ENCODE peak calls at places on chromosomes 5 and 9, in nine cellular contexts. I is NCI-H2107; R is kidney; C is NCI-H1417; O is AG04449; B is HTR-8/SVneo; J is skeletal muscle cell; Z is adipocyte; V is activated naive CD8-positive, alpha-beta T cell treated with anti-CD3 and anti-CD28 coated beads, Interleukin-2, amount 50 U/mL, for 24 hours. H is an unnamed sample.

GRCh38 chr5:121969660-121970295 is 8.0 kb downstream of the SRFBP1 start:
- DNase-seq in I (no peak), R (no peak), C (no peak), O (no peak), B (no peak), J (peak; percentile 18), Z (peak; percentile 23), V (no peak), H (no peak)

GRCh38 chr9:79817469-79818004 is 245.8 kb downstream of the TLE4 start:
- DNase-seq in I (no peak), R (no peak), C (no peak), O (no peak), B (no peak), J (no peak), Z (no peak), V (peak; percentile 6), H (no peak)

GRCh38 chr9:91924090-91924489 is 25.9 kb downstream of the ROR2 start:
- DNase-seq in I (no peak), R (no peak), C (no peak), O (no peak), B (no peak), J (no peak), Z (no peak), V (no peak), H (no peak)

GRCh38 chr9:90010793-90011192 is 406.0 kb downstream of the GADD45G start:
- DNase-seq in I (no peak), R (no peak), C (no peak), O (no peak), B (no peak), J (no peak), Z (no peak), V (no peak), H (no peak)

GRCh38 chr5:108259306-108259705 is 122.6 kb downstream of the FBXL17 start:
- DNase-seq in I (no peak), R (no peak), C (no peak), O (peak; percentile 24), B (no peak), J (peak; percentile 28), Z (peak; percentile 53), V (no peak), H (no peak)

GRCh38 chr9:69621735-69622460 is 50.3 kb downstream of the APBA1 start:
- DNase-seq in I (no peak), R (no peak), C (no peak), O (no peak), B (no peak), J (no peak), Z (no peak), V (no peak), H (no peak)

GRCh38 chr9:127224178-127224882 is 40.2 kb upstream of the GARNL3 start:
- DNase-seq in I (peak; percentile 32), R (peak; percentile 98), C (peak; percentile 60), O (no peak), B (peak; percentile 71), J (peak; percentile 12), Z (peak; percentile 83), V (peak; percentile 85), H (peak; percentile 93)

GRCh38 chr5:146794326-146795029 is 84.1 kb downstream of the PPP2R2B start:
- DNase-seq in I (no peak), R (no peak), C (no peak), O (no peak), B (no peak), J (no peak), Z (no peak), V (no peak), H (no peak)

GRCh38 chr9:5499889-5500398 is 10.4 kb upstream of the PDCD1LG2 start:
- DNase-seq in I (no peak), R (no peak), C (no peak), O (no peak), B (no peak), J (peak; percentile 45), Z (no peak), V (no peak), H (no peak)

GRCh38 chr9:126169736-126170135 is 156.9 kb upstream of the MVB12B start:
- DNase-seq in I (no peak), R (no peak), C (no peak), O (no peak), B (no peak), J (no peak), Z (no peak), V (no peak), H (no peak)

GRCh38 chr9:88530051-88530450 is 4.9 kb upstream of the NXNL2 start:
- DNase-seq in I (no peak), R (no peak), C (no peak), O (no peak), B (peak; percentile 67), J (no peak), Z (peak; percentile 66), V (no peak), H (no peak)

GRCh38 chr5:160001457-160001856 is 7.5 kb upstream of the TTC1 start:
- DNase-seq in I (no peak), R (no peak), C (no peak), O (no peak), B (no peak), J (no peak), Z (no peak), V (no peak), H (no peak)

GRCh38 chr5:127833999-127834953 is 131.1 kb downstream of the CCDC192 start:
- DNase-seq in I (no peak), R (no peak), C (no peak), O (no peak), B (no peak), J (no peak), Z (peak; percentile 41), V (no peak), H (no peak)

GRCh38 chr9:84862786-84863185 is 193.3 kb downstream of the NTRK2 start:
- DNase-seq in I (no peak), R (no peak), C (no peak), O (no peak), B (no peak), J (no peak), Z (peak; percentile 16), V (no peak), H (no peak)

GRCh38 chr5:138664276-138664943 is 88.8 kb upstream of the CTNNA1 start:
- DNase-seq in I (no peak), R (peak; percentile 29), C (no peak), O (no peak), B (no peak), J (no peak), Z (no peak), V (no peak), H (peak; percentile 44)

GRCh38 chr9:93677641-93678136 is 101.3 kb downstream of the PHF2 start:
- DNase-seq in I (no peak), R (peak; percentile 63), C (no peak), O (no peak), B (no peak), J (no peak), Z (no peak), V (no peak), H (no peak)

GRCh38 chr9:121773286-121773953 is 122.0 kb downstream of the DAB2IP start:
- DNase-seq in I (no peak), R (peak; percentile 74), C (no peak), O (no peak), B (no peak), J (no peak), Z (no peak), V (no peak), H (no peak)

GRCh38 chr5:118459490-118459889 is 528.9 kb downstream of the DTWD2 start:
- DNase-seq in I (no peak), R (no peak), C (no peak), O (no peak), B (no peak), J (no peak), Z (no peak), V (no peak), H (peak; percentile 46)

GRCh38 chr5:32312194-32312681 is 501 bp downstream of the MTMR12 start:
- DNase-seq in I (peak; percentile 43), R (peak; percentile 91), C (peak; percentile 37), O (no peak), B (peak; percentile 69), J (no peak), Z (peak; percentile 84), V (peak; percentile 63), H (peak; percentile 71)

GRCh38 chr5:43215073-43215631 is 23.1 kb downstream of the NIM1K start:
- DNase-seq in I (peak; percentile 73), R (no peak), C (peak; percentile 96), O (no peak), B (no peak), J (no peak), Z (peak; percentile 52), V (no peak), H (no peak)

GRCh38 chr9:34546834-34547827 is 24.3 kb upstream of the ENHO start:
- DNase-seq in I (peak; percentile 13), R (peak; percentile 68), C (peak; percentile 5), O (no peak), B (no peak), J (peak; percentile 15), Z (peak; percentile 74), V (peak; percentile 69), H (peak; percentile 83)

GRCh38 chr9:34512131-34513078 is 10.4 kb downstream of the ENHO start:
- DNase-seq in I (no peak), R (no peak), C (no peak), O (no peak), B (no peak), J (no peak), Z (no peak), V (no peak), H (peak; percentile 47)

GRCh38 chr5:78113689-78114088 is 180.8 kb downstream of the AP3B1 start:
- DNase-seq in I (no peak), R (no peak), C (no peak), O (no peak), B (no peak), J (no peak), Z (no peak), V (no peak), H (peak; percentile 6)

GRCh38 chr5:142960309-142960696 is 190.1 kb downstream of the ARHGAP26 start:
- DNase-seq in I (no peak), R (no peak), C (no peak), O (no peak), B (peak; percentile 57), J (no peak), Z (peak; percentile 56), V (no peak), H (no peak)

GRCh38 chr5:318341-318897 is 3.1 kb upstream of the AHRR start:
- DNase-seq in I (peak; percentile 32), R (no peak), C (peak; percentile 76), O (no peak), B (peak; percentile 79), J (no peak), Z (peak; percentile 59), V (no peak), H (no peak)

GRCh38 chr9:112699230-112699629 is 18.7 kb downstream of the INIP start:
- DNase-seq in I (no peak), R (no peak), C (no peak), O (no peak), B (no peak), J (no peak), Z (no peak), V (no peak), H (no peak)

GRCh38 chr5:137834498-137834897 is 33.2 kb upstream of the MYOT start:
- DNase-seq in I (no peak), R (no peak), C (no peak), O (no peak), B (peak; percentile 18), J (no peak), Z (no peak), V (no peak), H (no peak)

GRCh38 chr5:66769839-66770617 is 173.8 kb downstream of the MAST4 start:
- DNase-seq in I (no peak), R (no peak), C (peak; percentile 73), O (no peak), B (peak; percentile 5), J (no peak), Z (peak; percentile 2), V (no peak), H (peak; percentile 53)